ENCODE peak calls at places on chromosomes 2 and 18, in four cellular contexts. V is A549, C is neuronal stem cell, N is iPS DF 6.9. J is an unnamed sample.
A peak's percentile ranks its signal among the peaks of the same experiment; 100 is the strongest.

GRCh38 chr2:176003958-176004357 is 1.9 kb upstream of the LNPK start:
- DNase-seq in V (no peak), C (no peak), N (no peak), J (no peak)

GRCh38 chr2:127164761-127165538 is 55.1 kb downstream of the CYP27C1 start:
- DNase-seq in V (no peak), C (no peak), N (no peak), J (no peak)

GRCh38 chr2:241390301-241391206 is 34.5 kb downstream of the FARP2 start:
- DNase-seq in V (no peak), C (no peak), N (no peak), J (no peak)

GRCh38 chr2:201880620-201881381 is 74.5 kb downstream of the CDK15 start:
- DNase-seq in V (no peak), C (no peak), N (no peak), J (no peak)

GRCh38 chr2:164739966-164740365 is 101.7 kb downstream of the COBLL1 start:
- DNase-seq in V (no peak), C (no peak), N (no peak), J (no peak)

GRCh38 chr2:200985806-200986205 is 22.3 kb upstream of the ORC2 start:
- DNase-seq in V (no peak), C (no peak), N (no peak), J (no peak)

GRCh38 chr2:33229646-33230045 is 246.8 kb upstream of the RASGRP3 start:
- DNase-seq in V (no peak), C (no peak), N (no peak), J (no peak)

GRCh38 chr18:22701795-22702194 is 231.3 kb upstream of the RBBP8 start:
- DNase-seq in V (no peak), C (no peak), N (no peak), J (no peak)

GRCh38 chr2:7467782-7468447 is 550.7 kb downstream of the RNF144A start:
- DNase-seq in V (no peak), C (no peak), N (no peak), J (no peak)

GRCh38 chr2:151043484-151043883 is 218.2 kb downstream of the RBM43 start:
- DNase-seq in V (no peak), C (no peak), N (no peak), J (no peak)

GRCh38 chr2:74459377-74460118 is 1.3 kb downstream of the WBP1 start:
- DNase-seq in V (no peak), C (no peak), N (no peak), J (no peak)

GRCh38 chr2:132797551-132797950 is 127.5 kb upstream of the LYPD1 start:
- DNase-seq in V (peak; percentile 9), C (no peak), N (no peak), J (no peak)

GRCh38 chr2:83602753-83603152 is 856.3 kb downstream of the SUCLG1 start:
- DNase-seq in V (peak; percentile 6), C (no peak), N (no peak), J (no peak)

GRCh38 chr18:11672198-11672597 is 16.9 kb upstream of the GNAL start:
- DNase-seq in V (no peak), C (no peak), N (no peak), J (no peak)

GRCh38 chr2:6914829-6915228 is 2.4 kb upstream of the RNF144A start:
- DNase-seq in V (peak; percentile 26), C (no peak), N (no peak), J (no peak)

GRCh38 chr18:6373187-6373586 is 41.5 kb downstream of the L3MBTL4 start:
- DNase-seq in V (no peak), C (no peak), N (no peak), J (no peak)
- H3K4me1 ChIP-seq in V (no peaks in the 10 kb centered on the region), C (no peaks in the 10 kb centered on the region), N (no peaks in the 10 kb centered on the region), J (peaks cover 11% of the 10 kb centered on the region)

DNA sequence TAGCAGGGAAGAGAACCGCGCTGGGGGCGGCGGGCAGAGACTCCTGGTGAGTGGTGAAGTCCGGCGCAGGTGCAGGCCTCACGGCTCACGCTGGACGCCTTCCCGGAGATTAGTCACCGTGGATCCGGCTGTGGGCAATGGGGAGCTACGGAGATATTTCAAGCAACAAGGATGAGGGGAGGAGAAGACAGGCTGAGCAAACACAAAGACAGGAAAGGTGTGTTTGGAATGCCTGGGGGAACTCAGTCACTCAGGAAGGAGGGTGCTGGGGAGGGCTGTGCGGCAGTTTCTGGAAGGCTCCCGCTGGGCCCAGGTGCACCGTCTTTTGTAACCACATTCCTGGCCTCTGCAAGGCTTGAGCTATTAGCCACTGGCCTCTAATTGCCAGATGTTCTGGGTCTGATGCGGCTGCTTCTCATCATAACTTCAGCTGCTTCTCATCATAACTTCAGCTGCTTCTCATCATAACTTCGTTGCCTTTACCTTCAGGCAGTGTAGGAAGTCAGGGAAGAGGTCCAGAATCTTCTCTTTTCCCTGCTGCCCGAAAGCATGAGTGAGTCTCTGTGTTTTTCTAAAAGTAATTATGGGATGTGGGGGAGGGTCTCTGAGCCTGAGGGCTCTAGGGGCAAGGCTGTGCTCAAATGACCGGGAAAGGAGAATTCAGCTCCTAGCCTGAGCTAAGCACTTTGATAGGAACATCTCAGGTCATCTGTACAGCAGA is 118.9 kb downstream of the PXDN start:
- DNase-seq in V (no peak), C (peak; percentile 42), N (peak; percentile 92), J (peak; percentile 83)
- H3K4me1 ChIP-seq in V (peaks cover 10% of the 10 kb centered on the region), C (no peaks in the 10 kb centered on the region), N (peaks cover 3% of the 10 kb centered on the region), J (peaks cover 14% of the 10 kb centered on the region)

GRCh38 chr18:48545690-48546365 is 7.0 kb downstream of the CTIF start:
- DNase-seq in V (peak; percentile 19), C (peak; percentile 66), N (no peak), J (peak; percentile 26)

GRCh38 chr18:48543228-48543627 is 4.4 kb downstream of the CTIF start:
- DNase-seq in V (no peak), C (no peak), N (no peak), J (no peak)

GRCh38 chr18:48542513-48543181 is 3.8 kb downstream of the CTIF start:
- DNase-seq in V (no peak), C (no peak), N (no peak), J (no peak)

GRCh38 chr18:48544661-48545415 is 6.0 kb downstream of the CTIF start:
- DNase-seq in V (no peak), C (no peak), N (no peak), J (no peak)

DNA sequence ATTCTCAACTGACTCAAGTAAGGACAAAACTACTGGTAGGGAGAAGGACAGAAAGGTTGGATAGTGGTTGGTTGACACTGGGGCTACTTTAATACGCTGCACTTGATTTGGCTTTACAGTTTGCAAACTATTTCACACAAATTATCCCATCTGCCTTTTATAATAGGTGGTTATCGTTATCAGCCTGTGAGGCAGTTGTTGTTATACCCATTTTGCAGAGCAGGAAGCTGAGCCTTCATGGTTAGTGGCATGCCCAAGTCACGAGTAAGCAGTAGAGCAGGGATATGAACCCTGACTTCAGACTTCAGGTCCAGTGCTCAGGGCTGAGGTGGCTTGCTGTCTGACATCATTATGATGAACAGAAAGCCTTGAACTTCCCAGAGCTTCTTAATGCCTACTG is 5.3 kb downstream of the CTIF start:
- DNase-seq in V (no peak), C (no peak), N (no peak), J (no peak)
- H3K4me1 ChIP-seq in V (peaks cover 69% of the 10 kb centered on the region), C (peaks cover 30% of the 10 kb centered on the region), N (peaks cover 22% of the 10 kb centered on the region), J (peaks cover 43% of the 10 kb centered on the region)

DNA sequence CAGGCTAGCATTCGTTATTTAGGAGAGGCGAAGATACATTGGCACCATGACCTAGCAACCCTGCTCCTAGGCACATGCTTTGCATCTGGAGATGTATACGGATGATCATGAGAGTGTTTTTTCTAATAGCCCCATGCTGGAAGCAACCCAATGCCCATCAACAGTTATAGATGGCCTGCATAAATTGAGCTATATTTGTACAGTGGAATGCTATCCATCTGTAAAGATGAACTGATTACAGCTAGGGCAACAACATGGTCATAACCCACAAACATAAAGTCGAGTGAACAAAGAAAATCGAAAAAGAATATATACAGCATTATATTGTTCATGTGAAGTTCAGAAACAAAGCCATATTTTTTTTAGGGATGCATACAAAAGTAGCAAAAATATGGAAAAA is 20.6 kb upstream of the CHRNA1 start:
- DNase-seq in V (no peak), C (no peak), N (no peak), J (no peak)
- H3K4me1 ChIP-seq in V (peaks cover 9% of the 10 kb centered on the region), C (peaks cover 35% of the 10 kb centered on the region), N (peaks cover 4% of the 10 kb centered on the region), J (peaks cover 6% of the 10 kb centered on the region)

GRCh38 chr18:24018299-24018910 is 3.9 kb downstream of the TTC39C start:
- DNase-seq in V (no peak), C (no peak), N (no peak), J (no peak)
- H3K4me1 ChIP-seq in V (peaks cover 18% of the 10 kb centered on the region), C (peaks cover 7% of the 10 kb centered on the region), N (peaks cover 8% of the 10 kb centered on the region), J (peaks cover 29% of the 10 kb centered on the region)

DNA sequence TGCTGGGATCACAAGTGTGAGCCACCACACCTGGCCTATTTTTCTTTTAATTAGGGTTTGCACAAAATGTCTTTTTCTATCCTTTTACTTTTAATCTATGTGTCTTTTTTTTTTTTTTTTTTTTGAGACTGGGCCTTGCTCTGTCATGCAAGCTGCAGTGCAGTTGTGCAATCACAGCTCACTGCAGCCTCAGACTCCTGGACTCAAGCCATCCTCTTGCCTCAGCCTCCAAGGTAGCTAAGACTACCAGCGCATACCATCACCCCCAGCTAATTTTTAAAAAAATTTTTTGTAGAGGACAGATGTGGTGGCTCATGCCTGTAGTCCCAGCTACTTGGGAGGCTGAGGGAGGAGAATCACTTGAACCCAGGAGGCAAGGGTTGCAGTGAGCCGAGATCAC is 27.1 kb downstream of the ADCY3 start:
- DNase-seq in V (no peak), C (no peak), N (no peak), J (no peak)
- H3K4me1 ChIP-seq in V (no peaks in the 10 kb centered on the region), C (no peaks in the 10 kb centered on the region), N (no peaks in the 10 kb centered on the region), J (no peaks in the 10 kb centered on the region)

J was measured in upper lobe of right lung.